ENCODE peak calls at places on chromosomes 2 and 18, in four cellular contexts. U, Y, G and O are unnamed samples.

GRCh38 chr2:8819194-8819593 is 18.2 kb downstream of the KIDINS220 start:
- DNase-seq in U (no peak), Y (no peak), G (peak), O (no peak)

GRCh38 chr18:46374850-46375249 is 270.7 kb downstream of the HAUS1 start:
- DNase-seq in U (peak), Y (no peak), G (no peak), O (no peak)

GRCh38 chr2:236485519-236485918 is 84.1 kb upstream of the ACKR3 start:
- DNase-seq in U (no peak), Y (no peak), G (no peak), O (no peak)

GRCh38 chr2:227395556-227395955 is 7.8 kb upstream of the SCYGR1 start:
- DNase-seq in U (peak), Y (no peak), G (no peak), O (no peak)

GRCh38 chr2:174778479-174778962 is 14.2 kb upstream of the CHRNA1 start:
- DNase-seq in U (peak), Y (no peak), G (peak), O (no peak)

GRCh38 chr2:241081190-241081642 is 20.9 kb downstream of the MTERF4 start:
- DNase-seq in U (no peak), Y (no peak), G (no peak), O (no peak)

GRCh38 chr18:2911533-2911932 is 64.7 kb downstream of the EMILIN2 start:
- DNase-seq in U (no peak), Y (no peak), G (no peak), O (no peak)

GRCh38 chr2:142525720-142526119 is 351.7 kb upstream of the KYNU start:
- DNase-seq in U (no peak), Y (no peak), G (no peak), O (no peak)

GRCh38 chr2:163345795-163346573 is 389.8 kb downstream of the FIGN start:
- DNase-seq in U (peak), Y (no peak), G (peak), O (peak)

GRCh38 chr18:23228102-23229051 is 93.1 kb downstream of the CABLES1 start:
- DNase-seq in U (no peak), Y (no peak), G (peak), O (no peak)

GRCh38 chr2:157876771-157877108 is 610 bp upstream of the ACVR1 start:
- DNase-seq in U (no peak), Y (no peak), G (no peak), O (no peak)

GRCh38 chr2:135037831-135038230 is 9.4 kb downstream of the MAP3K19 start:
- DNase-seq in U (no peak), Y (no peak), G (peak), O (no peak)

GRCh38 chr18:47594063-47594462 is 336.4 kb downstream of the SMAD2 start:
- DNase-seq in U (no peak), Y (no peak), G (no peak), O (no peak)

GRCh38 chr2:81266106-81266505 is 961.6 kb upstream of the LRRTM1 start:
- DNase-seq in U (peak), Y (peak), G (no peak), O (no peak)
- TF ChIP-seq CTCF in U (peak), Y (peak), G (no peak), O (peak)

GRCh38 chr2:23330214-23330613 is 54.8 kb upstream of the KLHL29 start:
- DNase-seq in U (no peak), Y (peak), G (no peak), O (peak)
- TF ChIP-seq CTCF in U (no peak), Y (peak), G (no peak), O (peak)

GRCh38 chr2:179261161-179261825 is 3.3 kb downstream of the SESTD1 start:
- DNase-seq in U (no peak), Y (no peak), G (no peak), O (no peak)
- TF ChIP-seq CTCF in U (no peak), Y (peak), G (no peak), O (no peak)

GRCh38 chr2:172460780-172461201 is 33.4 kb downstream of the ITGA6 start:
- DNase-seq in U (no peak), Y (no peak), G (no peak), O (no peak)
- TF ChIP-seq CTCF in U (no peak), Y (no peak), G (no peak), O (no peak)